ENCODE peak calls at places on chromosome 18, in eight cellular contexts. B, H, F, R, U, V, T and D are unnamed samples.

GRCh38 chr18:13612111-13612997 is 114.0 kb downstream of the FAM210A start:
- DNase-seq in B (peak), H (no peak), F (peak), R (no peak), U (no peak), V (no peak), T (no peak), D (no peak)

GRCh38 chr18:56593906-56594305 is 44.5 kb downstream of the TXNL1 start:
- DNase-seq in B (no peak), H (no peak), F (no peak), R (no peak), U (no peak), V (no peak), T (no peak), D (no peak)

GRCh38 chr18:10353791-10354190 is 100.6 kb upstream of the APCDD1 start:
- DNase-seq in B (no peak), H (no peak), F (no peak), R (no peak), U (no peak), V (no peak), T (no peak), D (no peak)

GRCh38 chr18:74596959-74597661 is 560 bp upstream of the ZNF407 start:
- DNase-seq in B (peak), H (peak), F (peak), R (peak), U (peak), V (peak), T (peak), D (no peak)

GRCh38 chr18:74268175-74268574 is 23.6 kb downstream of the CYB5A start:
- DNase-seq in B (no peak), H (no peak), F (no peak), R (peak), U (no peak), V (no peak), T (no peak), D (no peak)

GRCh38 chr18:6022840-6023239 is 127.5 kb upstream of the TMEM200C start:
- DNase-seq in B (no peak), H (no peak), F (no peak), R (no peak), U (no peak), V (no peak), T (no peak), D (no peak)

GRCh38 chr18:79200546-79201268 is 131.5 kb downstream of the ATP9B start:
- DNase-seq in B (peak), H (peak), F (no peak), R (peak), U (no peak), V (no peak), T (no peak), D (no peak)

GRCh38 chr18:31722369-31722957 is 38.1 kb upstream of the B4GALT6 start:
- DNase-seq in B (peak), H (peak), F (peak), R (peak), U (peak), V (peak), T (peak), D (peak)

GRCh38 chr18:42784612-42785011 is 330.9 kb downstream of the RIT2 start:
- DNase-seq in B (no peak), H (no peak), F (no peak), R (no peak), U (no peak), V (no peak), T (no peak), D (no peak)

GRCh38 chr18:39772155-39772919 is 2182.7 kb upstream of the PIK3C3 start:
- DNase-seq in B (no peak), H (no peak), F (no peak), R (no peak), U (no peak), V (no peak), T (no peak), D (no peak)

GRCh38 chr18:72672364-72673151 is 128.4 kb upstream of the CBLN2 start:
- DNase-seq in B (no peak), H (no peak), F (no peak), R (no peak), U (no peak), V (no peak), T (no peak), D (no peak)

GRCh38 chr18:79315589-79315988 is 80.1 kb upstream of the NFATC1 start:
- DNase-seq in B (no peak), H (no peak), F (no peak), R (no peak), U (no peak), V (no peak), T (no peak), D (no peak)

GRCh38 chr18:80179857-80180558 is 67.3 kb downstream of the PARD6G start:
- DNase-seq in B (no peak), H (no peak), F (no peak), R (no peak), U (no peak), V (no peak), T (no peak), D (no peak)

GRCh38 chr18:23627964-23628363 is 34.7 kb downstream of the ANKRD29 start:
- DNase-seq in B (no peak), H (no peak), F (no peak), R (no peak), U (no peak), V (no peak), T (no peak), D (no peak)
- TF ChIP-seq POLR2A in B (no peak), H (no peak), F (no peak), R (no peak), U (no peak), V (no peak), T (no peak), D (no peak)

GRCh38 chr18:3447895-3448844 is 1.8 kb upstream of the TGIF1 start:
- DNase-seq in B (peak), H (peak), F (peak), R (peak), U (peak), V (peak), T (peak), D (peak)

GRCh38 chr18:3450358-3451107 is 561 bp downstream of the TGIF1 start:
- DNase-seq in B (peak), H (peak), F (peak), R (peak), U (peak), V (peak), T (peak), D (no peak)

GRCh38 chr18:3451166-3451988 is 1.4 kb downstream of the TGIF1 start:
- DNase-seq in B (peak), H (peak), F (peak), R (peak), U (peak), V (peak), T (peak), D (peak)

GRCh38 chr18:3448845-3449701 is 899 bp upstream of the TGIF1 start:
- DNase-seq in B (peak), H (peak), F (peak), R (peak), U (peak), V (peak), T (peak), D (peak)

GRCh38 chr18:3449702-3450357 is at the start of gene TGIF1:
- DNase-seq in B (peak), H (no peak), F (peak), R (peak), U (peak), V (peak), T (peak), D (peak)
- TF ChIP-seq POLR2A in B (peak), H (no peak), F (no peak), R (peak), U (peak), V (peak), T (peak), D (peak)

DNA sequence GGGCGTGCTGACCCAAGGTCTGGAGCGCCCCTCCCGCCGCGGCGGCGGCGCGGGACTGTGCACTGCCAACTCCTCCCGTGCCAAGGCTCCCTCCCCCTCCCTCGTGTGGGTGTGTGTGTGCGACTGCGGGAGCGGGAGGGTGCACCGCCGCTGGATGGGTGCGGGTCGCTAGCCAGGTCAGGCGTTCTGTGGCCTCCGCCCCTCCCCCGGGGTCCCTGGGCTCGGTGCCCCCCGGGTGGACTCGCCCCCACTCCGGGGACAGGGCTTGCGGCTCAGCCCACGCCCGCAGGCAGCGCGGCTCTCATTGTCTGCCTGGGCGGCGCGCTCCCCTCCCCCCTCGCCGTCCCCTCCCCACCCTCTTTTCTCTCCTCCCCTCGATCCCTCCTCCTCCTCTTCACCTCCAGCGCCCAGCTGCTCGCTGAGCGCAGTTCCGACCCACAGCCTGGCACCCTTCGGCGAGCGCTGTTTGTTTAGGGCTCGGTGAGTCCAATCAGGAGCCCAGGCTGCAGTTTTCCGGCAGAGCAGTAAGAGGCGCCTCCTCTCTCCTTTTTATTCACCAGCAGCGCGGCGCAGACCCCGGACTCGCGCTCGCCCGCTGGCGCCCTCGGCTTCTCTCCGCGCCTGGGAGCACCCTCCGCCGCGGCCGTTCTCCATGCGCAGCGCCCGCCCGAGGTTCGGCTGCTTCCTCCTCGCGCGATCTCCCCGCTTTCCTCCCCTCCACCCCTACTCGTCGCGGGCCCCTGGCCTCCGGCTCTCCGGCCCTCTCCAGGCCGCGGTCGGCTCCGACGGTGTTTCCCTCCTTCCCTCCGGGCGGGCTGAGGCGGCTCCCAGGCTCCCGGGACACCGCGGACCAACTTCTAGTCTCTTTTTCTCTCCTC is at the start of gene GATA6:
- DNase-seq in B (peak), H (peak), F (peak), R (peak), U (peak), V (peak), T (peak), D (peak)
- TF ChIP-seq POLR2A in B (peak), H (no peak), F (peak), R (peak), U (peak), V (peak), T (no peak), D (peak)

DNA sequence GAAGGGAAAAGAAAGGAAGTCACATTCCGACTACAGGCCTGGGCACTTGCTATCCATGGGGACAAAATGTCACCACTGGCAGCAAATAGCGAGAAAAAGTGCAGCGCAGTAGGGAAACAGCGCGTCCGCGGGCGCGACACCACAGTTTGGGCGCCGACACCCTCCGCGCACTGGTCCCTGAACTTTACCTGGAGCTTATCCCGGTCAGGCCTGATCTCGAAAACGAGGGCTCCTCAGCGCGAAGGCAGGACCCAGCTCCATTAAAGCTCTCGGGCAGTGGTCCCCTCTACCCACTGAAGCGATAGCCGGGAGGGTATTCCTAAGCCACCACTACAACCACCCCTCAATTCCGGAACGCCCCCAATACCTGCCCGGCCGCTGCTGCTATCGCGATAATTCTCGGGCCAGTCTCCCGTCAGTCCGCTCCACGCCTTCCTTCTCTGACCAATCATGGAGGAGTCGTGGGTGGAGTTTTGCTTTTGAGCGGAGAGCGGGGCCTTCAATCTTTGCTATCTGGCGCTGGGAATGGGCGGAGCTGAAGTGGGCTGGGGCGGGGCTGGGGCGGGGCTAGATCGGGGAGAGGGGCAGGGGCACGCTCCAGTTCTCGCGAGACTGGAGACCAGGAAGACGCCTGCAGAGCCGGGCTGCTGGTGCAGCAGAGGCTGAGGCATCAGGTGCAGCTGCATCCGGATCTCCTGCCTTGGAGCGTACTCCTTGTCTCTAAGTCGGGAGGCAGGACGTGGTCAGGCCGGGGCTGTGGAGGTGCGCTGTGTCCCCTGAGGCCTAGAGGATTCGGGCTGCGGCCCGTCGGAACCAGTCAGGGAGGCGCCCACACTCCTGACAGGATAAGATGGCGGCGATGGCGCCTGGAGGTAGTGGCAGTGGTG is at the start of the genes PIGN and RELCH:
- DNase-seq in B (peak), H (peak), F (peak), R (peak), U (peak), V (peak), T (peak), D (peak)
- TF ChIP-seq POLR2A in B (peak), H (peak), F (no peak), R (peak), U (peak), V (peak), T (peak), D (peak)

DNA sequence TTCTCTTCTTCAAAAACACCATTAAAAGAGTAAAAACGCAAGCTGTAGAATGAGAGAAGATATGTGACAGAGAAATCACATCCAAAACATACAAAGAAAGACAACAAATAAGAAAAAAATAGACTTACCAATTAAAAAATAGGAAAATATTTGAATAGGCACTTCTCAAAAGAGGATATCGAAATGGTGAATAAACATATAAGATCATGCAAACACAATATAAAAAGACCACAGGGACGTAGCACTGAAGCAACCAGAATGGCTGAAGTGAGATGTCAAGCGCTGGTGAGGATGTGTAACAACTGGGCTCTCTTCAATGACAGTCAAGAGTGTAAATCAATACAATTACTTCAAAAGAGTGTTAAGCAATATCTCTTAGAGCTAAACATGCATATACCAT is 202.3 kb downstream of the ZBTB7C start:
- DNase-seq in B (no peak), H (no peak), F (no peak), R (no peak), U (no peak), V (no peak), T (no peak), D (no peak)
- TF ChIP-seq POLR2A in B (no peak), H (no peak), F (no peak), R (no peak), U (no peak), V (no peak), T (no peak), D (no peak)